ENCODE peak calls at places on chromosomes 13 and 19, in seven cellular contexts. E is AG09319; K is mucosa of descending colon; Y is GM12878; R is transverse colon; U is fibroblast of mammary gland; S is CD8-positive, alpha-beta T cell. L is an unnamed sample.

GRCh38 chr13:65063753-65064152 is 2166.4 kb downstream of the PCDH9 start:
- DNase-seq in E (no peak), K (no peak), Y (no peak), R (no peak), U (no peak), S (no peak), L (peak)

GRCh38 chr19:37695144-37695899 is 24.2 kb downstream of the ZNF607 start:
- DNase-seq in E (no peak), K (no peak), Y (no peak), R (no peak), U (no peak), S (no peak), L (no peak)

GRCh38 chr19:2575734-2576481 is 100.0 kb downstream of the GADD45B start:
- DNase-seq in E (peak), K (peak), Y (no peak), R (peak), U (peak), S (no peak), L (no peak)

GRCh38 chr13:113491418-113491883 is 940 bp upstream of the DCUN1D2 start:
- DNase-seq in E (no peak), K (peak), Y (no peak), R (peak), U (peak), S (no peak), L (peak)

GRCh38 chr13:75870397-75870801 is 234.3 kb downstream of the LMO7 start:
- DNase-seq in E (no peak), K (no peak), Y (no peak), R (no peak), U (peak), S (peak), L (no peak)

GRCh38 chr13:75357576-75358295 is 124.2 kb downstream of the TBC1D4 start:
- DNase-seq in E (no peak), K (no peak), Y (no peak), R (no peak), U (peak), S (peak), L (peak)

GRCh38 chr19:53812335-53812734 is 11.8 kb downstream of the NLRP12 start:
- DNase-seq in E (no peak), K (no peak), Y (no peak), R (no peak), U (no peak), S (no peak), L (no peak)

GRCh38 chr19:30722236-30722635 is 350.1 kb downstream of the ZNF536 start:
- DNase-seq in E (no peak), K (no peak), Y (no peak), R (no peak), U (no peak), S (no peak), L (no peak)

GRCh38 chr19:38004505-38005223 is 97.7 kb downstream of the SIPA1L3 start:
- DNase-seq in E (peak), K (peak), Y (peak), R (peak), U (peak), S (no peak), L (peak)

GRCh38 chr19:16605552-16605951 is 22.5 kb downstream of the MED26 start:
- DNase-seq in E (no peak), K (no peak), Y (no peak), R (no peak), U (no peak), S (no peak), L (no peak)
- TF ChIP-seq CTCF in E (no peak), K (no peak), Y (no peak), R (no peak), U (no peak), S (no peak), L (no peak)

GRCh38 chr19:9858766-9859165 is 23.6 kb downstream of the PIN1 start:
- DNase-seq in E (no peak), K (no peak), Y (no peak), R (no peak), U (no peak), S (no peak), L (no peak)

GRCh38 chr19:9857076-9857721 is 22.1 kb downstream of the PIN1 start:
- DNase-seq in E (no peak), K (no peak), Y (no peak), R (no peak), U (no peak), S (no peak), L (no peak)

GRCh38 chr19:9856609-9857008 is 21.5 kb downstream of the PIN1 start:
- DNase-seq in E (no peak), K (no peak), Y (no peak), R (no peak), U (no peak), S (no peak), L (no peak)

GRCh38 chr19:9860407-9860806 is 25.3 kb downstream of the PIN1 start:
- DNase-seq in E (no peak), K (no peak), Y (no peak), R (no peak), U (no peak), S (no peak), L (no peak)

GRCh38 chr19:9857920-9858746 is 23.0 kb downstream of the PIN1 start:
- DNase-seq in E (no peak), K (no peak), Y (no peak), R (no peak), U (no peak), S (no peak), L (no peak)
- TF ChIP-seq CTCF in E (no peak), K (no peak), Y (no peak), R (no peak), U (no peak), S (no peak), L (no peak)

GRCh38 chr13:47592256-47592655 is 408.8 kb downstream of the SUCLA2 start:
- DNase-seq in E (no peak), K (no peak), Y (no peak), R (no peak), U (no peak), S (no peak), L (no peak)

GRCh38 chr13:47598340-47598911 is 402.6 kb downstream of the SUCLA2 start:
- DNase-seq in E (no peak), K (no peak), Y (no peak), R (no peak), U (peak), S (no peak), L (no peak)

DNA sequence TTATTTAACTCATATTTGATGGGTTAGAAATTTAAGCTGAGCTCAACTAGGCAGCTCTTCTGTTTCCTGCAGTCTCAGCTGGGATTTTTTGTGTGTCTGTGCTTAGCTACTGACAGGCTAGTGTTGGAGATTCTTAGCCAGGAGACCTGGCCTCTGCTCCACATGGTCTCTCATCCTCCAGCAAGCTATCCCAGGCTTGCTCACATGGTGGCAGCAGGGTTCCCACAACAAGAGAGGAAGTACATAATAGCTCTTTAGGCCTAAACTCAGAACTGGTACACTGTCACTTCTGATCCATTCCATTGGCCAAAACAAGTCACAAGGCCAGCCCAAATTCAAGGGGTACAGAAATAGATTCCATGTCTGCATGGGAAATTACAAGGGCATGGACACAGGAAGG is 406.2 kb downstream of the SUCLA2 start:
- DNase-seq in E (no peak), K (no peak), Y (no peak), R (no peak), U (peak), S (no peak), L (peak)
- TF ChIP-seq CTCF in E (no peak), K (no peak), Y (no peak), R (no peak), U (peak), S (no peak), L (no peak)

GRCh38 chr13:99323488-99323887 is 16.3 kb upstream of the GPR183 start:
- DNase-seq in E (no peak), K (no peak), Y (no peak), R (no peak), U (peak), S (no peak), L (peak)

GRCh38 chr13:99326012-99326411 is 18.8 kb upstream of the GPR183 start:
- DNase-seq in E (no peak), K (no peak), Y (no peak), R (no peak), U (no peak), S (no peak), L (no peak)

GRCh38 chr13:99320693-99321481 is 13.7 kb upstream of the GPR183 start:
- DNase-seq in E (peak), K (no peak), Y (no peak), R (no peak), U (peak), S (no peak), L (peak)

GRCh38 chr13:99321709-99322108 is 14.5 kb upstream of the GPR183 start:
- DNase-seq in E (no peak), K (no peak), Y (no peak), R (no peak), U (no peak), S (no peak), L (no peak)

DNA sequence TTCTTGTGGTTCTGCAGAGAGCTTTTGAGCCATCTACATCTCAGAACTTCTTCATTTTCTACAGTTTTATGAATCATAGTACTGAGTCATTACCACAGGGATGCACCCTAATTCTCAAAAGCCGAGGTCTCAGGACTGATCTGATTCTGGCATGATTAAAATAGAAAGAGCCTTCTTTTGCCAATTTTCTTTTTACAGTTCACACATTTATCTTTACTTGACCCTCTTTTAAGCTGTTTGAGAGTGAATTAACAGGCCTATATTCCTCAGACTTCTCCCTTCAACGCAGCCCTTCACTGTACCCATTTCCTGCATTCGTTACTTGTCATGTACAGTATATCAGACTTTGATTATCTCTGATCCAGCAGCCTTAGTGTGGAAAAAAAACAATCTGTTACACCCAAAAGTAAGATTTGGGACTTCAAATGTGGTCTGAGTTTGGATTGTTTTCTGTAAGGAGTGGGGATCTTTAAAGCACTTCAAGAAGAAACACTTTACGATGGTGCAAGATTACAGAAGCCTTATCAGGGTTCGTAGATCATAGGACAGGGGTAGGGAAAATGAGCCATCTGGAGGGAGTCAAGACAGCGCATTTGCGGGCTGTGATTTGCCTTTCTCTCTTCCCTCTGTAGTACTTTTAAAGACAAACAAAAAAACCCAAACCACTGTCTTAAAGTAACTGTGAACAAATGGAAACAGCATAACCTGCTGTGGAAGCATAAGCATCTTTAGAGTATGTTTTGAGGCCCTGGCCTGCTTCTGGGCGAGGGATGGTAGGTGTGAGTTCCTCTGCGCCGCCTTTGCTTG is 15.3 kb upstream of the GPR183 start:
- DNase-seq in E (peak), K (no peak), Y (peak), R (no peak), U (peak), S (no peak), L (peak)
- TF ChIP-seq CTCF in E (no peak), K (no peak), Y (no peak), R (no peak), U (no peak), S (no peak), L (no peak)

GRCh38 chr19:1070576-1070930 is 3.6 kb downstream of the ARHGAP45 start:
- DNase-seq in E (no peak), K (no peak), Y (no peak), R (no peak), U (no peak), S (no peak), L (no peak)
- TF ChIP-seq CTCF in E (peak), K (no peak), Y (no peak), R (no peak), U (no peak), S (no peak), L (peak)